ENCODE peak calls at places on chromosomes 13 and 19, in six cellular contexts. One of them, this sample, is unnamed.

GRCh38 chr19:28920269-28921066 is 292.5 kb downstream of the UQCRFS1 start:
- DNase-seq in Panc1: no peak
- DNase-seq in spleen: no peak
- DNase-seq in GM23338: peak; percentile 29
- DNase-seq in SK-N-SH: no peak
- DNase-seq in H1: peak; percentile 5
- DNase-seq in this sample: no peak

GRCh38 chr13:51313619-51314018 is 25.9 kb upstream of the SERPINE3 start:
- DNase-seq in H1: no peak
- DNase-seq in GM23338: no peak
- DNase-seq in spleen: no peak
- DNase-seq in Panc1: no peak
- DNase-seq in SK-N-SH: no peak
- DNase-seq in this sample: no peak

GRCh38 chr13:82634946-82635345 is 1247.3 kb downstream of the SLITRK1 start:
- DNase-seq in H1: no peak
- DNase-seq in GM23338: no peak
- DNase-seq in SK-N-SH: no peak
- DNase-seq in spleen: no peak
- DNase-seq in Panc1: no peak
- DNase-seq in this sample: no peak

GRCh38 chr19:19606021-19606420 is 12.5 kb downstream of the PBX4 start:
- DNase-seq in GM23338: no peak
- DNase-seq in Panc1: no peak
- DNase-seq in SK-N-SH: no peak
- DNase-seq in H1: no peak
- DNase-seq in spleen: no peak
- DNase-seq in this sample: no peak

GRCh38 chr13:37769078-37769477 is 100.5 kb downstream of the TRPC4 start:
- DNase-seq in Panc1: no peak
- DNase-seq in SK-N-SH: no peak
- DNase-seq in spleen: no peak
- DNase-seq in H1: no peak
- DNase-seq in GM23338: peak; percentile 7
- DNase-seq in this sample: no peak

GRCh38 chr13:108346376-108346775 is 76.9 kb downstream of the TNFSF13B start:
- DNase-seq in Panc1: no peak
- DNase-seq in SK-N-SH: no peak
- DNase-seq in GM23338: peak; percentile 6
- DNase-seq in spleen: no peak
- DNase-seq in H1: no peak
- DNase-seq in this sample: no peak

GRCh38 chr19:14161305-14161704 is 24.9 kb upstream of the ASF1B start:
- DNase-seq in H1: no peak
- DNase-seq in Panc1: no peak
- DNase-seq in GM23338: no peak
- DNase-seq in spleen: no peak
- DNase-seq in SK-N-SH: peak; percentile 26
- DNase-seq in this sample: no peak

GRCh38 chr19:48639483-48640375 is 2.5 kb upstream of the DBP start:
- DNase-seq in SK-N-SH: no peak
- DNase-seq in H1: no peak
- DNase-seq in Panc1: no peak
- DNase-seq in GM23338: peak; percentile 63
- DNase-seq in spleen: peak; percentile 82
- DNase-seq in this sample: no peak

GRCh38 chr19:1220452-1221037 is 15.0 kb downstream of the STK11 start:
- DNase-seq in SK-N-SH: peak; percentile 61
- DNase-seq in GM23338: no peak
- DNase-seq in spleen: no peak
- DNase-seq in H1: no peak
- DNase-seq in Panc1: no peak
- DNase-seq in this sample: no peak

GRCh38 chr13:23506821-23507210 is 63.4 kb upstream of the TNFRSF19 start:
- DNase-seq in Panc1: no peak
- DNase-seq in spleen: no peak
- DNase-seq in H1: no peak
- DNase-seq in GM23338: no peak
- DNase-seq in SK-N-SH: peak; percentile 50
- DNase-seq in this sample: no peak

GRCh38 chr13:65746522-65746921 is 1483.6 kb downstream of the PCDH9 start:
- DNase-seq in H1: no peak
- DNase-seq in spleen: no peak
- DNase-seq in Panc1: no peak
- DNase-seq in GM23338: no peak
- DNase-seq in SK-N-SH: no peak
- DNase-seq in this sample: no peak

DNA sequence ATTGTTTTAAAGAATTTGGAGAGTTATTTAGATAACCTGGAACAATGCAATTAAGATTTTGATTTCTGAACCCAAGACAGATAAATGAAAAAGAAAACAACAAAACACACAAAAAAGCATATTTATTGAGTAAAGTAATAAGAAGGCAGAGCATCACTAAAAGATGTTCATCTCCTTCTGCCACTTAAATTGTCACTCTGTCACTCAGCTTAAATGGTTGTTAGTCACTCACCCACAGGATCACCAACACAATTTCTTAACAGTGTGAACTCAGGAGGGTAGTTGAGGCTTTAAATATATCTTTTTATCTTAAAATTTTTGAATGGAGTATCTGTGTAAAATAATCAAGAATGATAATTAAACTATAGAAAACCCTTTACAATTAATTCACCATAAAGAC is 1215.5 kb upstream of the PCDH20 start:
- DNase-seq in spleen: no peak
- DNase-seq in H1: no peak
- DNase-seq in GM23338: no peak
- DNase-seq in Panc1: no peak
- DNase-seq in SK-N-SH: no peak
- DNase-seq in this sample: no peak
- TF ChIP-seq POLR2AphosphoS5 in spleen: no peak
- TF ChIP-seq POLR2AphosphoS5 in H1: no peak
- TF ChIP-seq POLR2AphosphoS5 in GM23338: no peak
- TF ChIP-seq POLR2AphosphoS5 in Panc1: no peak
- TF ChIP-seq POLR2AphosphoS5 in SK-N-SH: no peak
- TF ChIP-seq POLR2AphosphoS5 in this sample: no peak

GRCh38 chr13:100549316-100549715 is 39.3 kb downstream of the GGACT start:
- DNase-seq in GM23338: no peak
- DNase-seq in spleen: no peak
- DNase-seq in SK-N-SH: no peak
- DNase-seq in Panc1: no peak
- DNase-seq in H1: no peak
- DNase-seq in this sample: no peak
- TF ChIP-seq POLR2AphosphoS5 in GM23338: no peak
- TF ChIP-seq POLR2AphosphoS5 in spleen: no peak
- TF ChIP-seq POLR2AphosphoS5 in SK-N-SH: no peak
- TF ChIP-seq POLR2AphosphoS5 in Panc1: no peak
- TF ChIP-seq POLR2AphosphoS5 in H1: no peak
- TF ChIP-seq POLR2AphosphoS5 in this sample: no peak

DNA sequence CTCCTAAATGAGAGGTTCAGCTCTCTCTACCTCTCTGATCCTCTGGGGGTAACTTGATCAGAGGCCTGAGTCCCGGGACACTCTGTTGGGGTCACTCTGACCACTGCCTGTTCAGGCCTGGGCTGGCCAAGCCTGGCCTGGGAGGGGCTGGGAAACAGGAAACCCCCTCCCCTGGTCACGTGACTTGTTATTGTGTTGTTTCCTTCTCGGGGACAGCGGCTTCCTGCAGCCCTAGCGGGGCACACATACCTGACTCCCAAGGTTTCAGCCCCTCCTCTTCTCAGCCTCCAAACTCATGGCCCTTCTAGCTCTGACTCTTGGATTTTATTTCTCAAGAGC is at the start of gene USHBP1:
- DNase-seq in SK-N-SH: no peak
- DNase-seq in H1: no peak
- DNase-seq in spleen: no peak
- DNase-seq in GM23338: peak; percentile 93
- DNase-seq in Panc1: no peak
- DNase-seq in this sample: no peak
- TF ChIP-seq POLR2AphosphoS5 in SK-N-SH: no peak
- TF ChIP-seq POLR2AphosphoS5 in H1: no peak
- TF ChIP-seq POLR2AphosphoS5 in spleen: no peak
- TF ChIP-seq POLR2AphosphoS5 in GM23338: peak; percentile 32
- TF ChIP-seq POLR2AphosphoS5 in Panc1: no peak
- TF ChIP-seq POLR2AphosphoS5 in this sample: no peak

DNA sequence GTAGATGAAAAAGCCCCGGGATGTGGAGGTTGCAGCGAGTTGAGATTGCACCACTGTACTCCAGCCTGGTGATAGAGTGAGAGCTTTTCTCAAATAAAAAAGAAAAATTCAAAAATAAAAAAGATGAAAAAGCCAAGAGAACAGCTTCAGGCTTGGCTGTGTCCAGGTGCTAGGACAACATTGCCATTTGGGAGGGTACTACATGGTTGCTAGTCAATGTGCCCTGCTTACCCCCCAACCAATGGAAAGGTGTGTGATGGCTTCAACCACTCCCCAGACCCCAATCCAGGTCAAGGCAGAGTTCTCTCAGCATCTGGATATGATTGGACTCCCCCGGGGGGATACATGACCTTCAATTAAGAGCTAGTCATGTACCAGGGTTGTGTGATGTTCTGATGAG is 2.3 kb upstream of the ANKLE1 start:
- DNase-seq in GM23338: no peak
- DNase-seq in spleen: no peak
- DNase-seq in Panc1: no peak
- DNase-seq in H1: no peak
- DNase-seq in SK-N-SH: peak; percentile 51
- DNase-seq in this sample: no peak
- TF ChIP-seq POLR2AphosphoS5 in GM23338: no peak
- TF ChIP-seq POLR2AphosphoS5 in spleen: no peak
- TF ChIP-seq POLR2AphosphoS5 in Panc1: no peak
- TF ChIP-seq POLR2AphosphoS5 in H1: no peak
- TF ChIP-seq POLR2AphosphoS5 in SK-N-SH: no peak
- TF ChIP-seq POLR2AphosphoS5 in this sample: no peak

GRCh38 chr19:3850320-3850972 is 18.4 kb downstream of the ZFR2 start:
- DNase-seq in spleen: no peak
- DNase-seq in GM23338: no peak
- DNase-seq in Panc1: no peak
- DNase-seq in SK-N-SH: no peak
- DNase-seq in H1: no peak
- DNase-seq in this sample: no peak

GRCh38 chr19:3855321-3855720 is 13.5 kb downstream of the ZFR2 start:
- DNase-seq in SK-N-SH: no peak
- DNase-seq in H1: no peak
- DNase-seq in GM23338: no peak
- DNase-seq in Panc1: peak; percentile 8
- DNase-seq in spleen: no peak
- DNase-seq in this sample: no peak

GRCh38 chr19:3852177-3852511 is 16.7 kb downstream of the ZFR2 start:
- DNase-seq in spleen: no peak
- DNase-seq in Panc1: no peak
- DNase-seq in SK-N-SH: no peak
- DNase-seq in H1: no peak
- DNase-seq in GM23338: no peak
- DNase-seq in this sample: no peak

GRCh38 chr19:3851254-3852176 is 17.3 kb downstream of the ZFR2 start:
- DNase-seq in SK-N-SH: no peak
- DNase-seq in GM23338: no peak
- DNase-seq in H1: no peak
- DNase-seq in Panc1: no peak
- DNase-seq in spleen: no peak
- DNase-seq in this sample: no peak

DNA sequence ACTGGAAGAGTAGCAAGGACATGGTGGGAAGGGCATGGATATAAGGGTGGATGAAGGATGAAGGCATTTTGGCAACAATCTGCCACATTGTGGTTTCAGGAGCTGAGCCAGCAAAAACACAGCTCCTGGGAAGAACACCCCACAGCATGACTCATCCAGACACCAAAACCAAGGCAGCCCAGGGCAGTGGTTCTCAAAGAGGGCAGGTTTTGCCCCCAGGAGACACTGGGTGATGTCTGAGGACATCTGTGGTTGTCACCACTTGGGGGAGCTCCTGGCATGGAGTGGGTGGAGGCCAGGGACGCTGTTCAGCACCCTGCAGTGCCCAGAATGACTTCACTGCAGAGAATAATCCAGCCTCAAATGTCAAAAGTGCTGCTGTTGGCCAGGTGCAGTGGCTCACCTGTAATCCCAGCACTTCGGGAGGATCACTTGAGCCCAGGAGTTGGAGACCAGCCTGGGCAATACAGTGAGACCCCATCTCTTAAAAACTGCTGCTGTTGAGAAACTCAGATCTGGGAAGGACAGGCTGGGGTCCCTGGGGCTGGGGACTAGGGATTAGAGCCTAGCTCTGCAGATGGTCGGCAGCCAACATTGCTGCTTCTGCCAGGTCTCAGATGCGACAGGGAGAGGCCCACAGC is 16.1 kb downstream of the ZFR2 start:
- DNase-seq in Panc1: no peak
- DNase-seq in GM23338: no peak
- DNase-seq in spleen: no peak
- DNase-seq in SK-N-SH: no peak
- DNase-seq in H1: no peak
- DNase-seq in this sample: no peak
- TF ChIP-seq POLR2AphosphoS5 in Panc1: no peak
- TF ChIP-seq POLR2AphosphoS5 in GM23338: no peak
- TF ChIP-seq POLR2AphosphoS5 in spleen: no peak
- TF ChIP-seq POLR2AphosphoS5 in SK-N-SH: no peak
- TF ChIP-seq POLR2AphosphoS5 in H1: no peak
- TF ChIP-seq POLR2AphosphoS5 in this sample: no peak

DNA sequence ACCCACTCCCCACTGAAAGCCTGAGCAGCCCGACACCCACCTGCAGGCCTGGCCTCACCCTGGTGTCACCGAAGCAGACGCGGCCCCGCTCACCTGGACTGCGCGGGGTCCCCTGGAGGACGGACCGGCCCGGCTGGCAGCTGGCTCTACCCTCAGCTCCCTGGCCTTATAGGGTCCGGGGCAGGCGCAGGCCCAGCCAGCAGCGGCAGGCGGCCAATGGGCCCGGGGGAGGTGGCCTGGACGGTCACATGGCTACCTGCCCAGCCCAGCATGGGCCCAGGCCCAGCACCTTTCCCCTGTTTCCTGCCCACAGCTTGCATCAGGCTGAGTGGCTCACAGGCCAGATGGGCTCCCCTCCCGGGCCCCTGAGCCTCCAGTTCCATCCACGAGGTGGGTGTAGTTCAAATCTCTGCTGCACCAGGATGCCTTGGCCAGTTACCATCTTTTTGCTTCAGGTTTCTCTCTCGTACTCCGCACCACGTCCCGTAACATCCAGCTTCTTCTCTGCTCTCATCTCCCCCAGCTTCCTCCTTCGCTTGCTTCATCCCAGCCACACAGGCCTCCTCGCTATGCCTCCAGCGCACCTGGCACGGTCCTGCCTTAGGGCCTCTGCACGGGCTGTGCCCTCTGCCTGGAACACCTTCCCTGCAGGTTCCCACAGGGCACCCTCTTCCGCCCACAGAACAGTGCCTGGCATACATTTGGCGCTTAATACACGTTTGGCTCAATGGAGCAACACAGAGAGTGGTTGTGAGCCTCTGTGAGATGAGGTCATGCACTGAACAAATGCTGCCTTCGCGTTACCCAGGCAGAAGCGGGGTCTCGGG is at the start of gene PLIN4:
- DNase-seq in H1: no peak
- DNase-seq in GM23338: peak; percentile 53
- DNase-seq in spleen: no peak
- DNase-seq in Panc1: no peak
- DNase-seq in SK-N-SH: no peak
- DNase-seq in this sample: peak; percentile 74
- TF ChIP-seq POLR2AphosphoS5 in H1: no peak
- TF ChIP-seq POLR2AphosphoS5 in GM23338: no peak
- TF ChIP-seq POLR2AphosphoS5 in spleen: peak; percentile 40
- TF ChIP-seq POLR2AphosphoS5 in Panc1: no peak
- TF ChIP-seq POLR2AphosphoS5 in SK-N-SH: no peak
- TF ChIP-seq POLR2AphosphoS5 in this sample: peak; percentile 22

GRCh38 chr19:52897149-52897935 is at the start of gene ZNF320:
- DNase-seq in spleen: peak; percentile 98
- DNase-seq in Panc1: peak; percentile 62
- DNase-seq in GM23338: peak; percentile 99
- DNase-seq in SK-N-SH: peak; percentile 98
- DNase-seq in H1: peak; percentile 89
- DNase-seq in this sample: peak; percentile 97
- TF ChIP-seq POLR2AphosphoS5 in spleen: peak; percentile 90
- TF ChIP-seq POLR2AphosphoS5 in Panc1: peak; percentile 83
- TF ChIP-seq POLR2AphosphoS5 in GM23338: peak; percentile 96
- TF ChIP-seq POLR2AphosphoS5 in SK-N-SH: peak; percentile 91
- TF ChIP-seq POLR2AphosphoS5 in H1: peak; percentile 95
- TF ChIP-seq POLR2AphosphoS5 in this sample: peak; percentile 80